ENCODE peak calls at places on chromosomes 3 and 15, in four cellular contexts. I, A, B and F are unnamed samples.

GRCh38 chr3:77372018-77372417 is 332.1 kb downstream of the ROBO2 start:
- DNase-seq in A (no peak), I (no peak), B (no peak), F (no peak)

GRCh38 chr3:178669758-178670157 is 133.5 kb downstream of the KCNMB2 start:
- DNase-seq in I (peak; percentile 29), B (no peak), A (no peak), F (no peak)

GRCh38 chr3:134353831-134354611 is 20.2 kb downstream of the AMOTL2 start:
- DNase-seq in A (no peak), I (no peak), B (no peak), F (no peak)

GRCh38 chr15:89371145-89372044 is 36.8 kb upstream of the POLG start:
- DNase-seq in B (no peak), I (no peak), A (peak; percentile 59), F (no peak)

GRCh38 chr15:67973846-67974245 is 80.3 kb upstream of the PIAS1 start:
- DNase-seq in A (no peak), I (no peak), B (no peak), F (no peak)

GRCh38 chr3:151268267-151269235 is 9.8 kb downstream of the P2RY14 start:
- DNase-seq in B (no peak), A (no peak), I (peak; percentile 72), F (no peak)

GRCh38 chr3:194985031-194985578 is 285.9 kb downstream of the XXYLT1 start:
- DNase-seq in I (no peak), A (peak; percentile 90), B (no peak), F (peak; percentile 97)

GRCh38 chr3:139434764-139435291 is 41.5 kb downstream of the RBP2 start:
- DNase-seq in B (no peak), I (no peak), A (peak; percentile 35), F (peak; percentile 33)

GRCh38 chr15:84731774-84732173 is 15.8 kb upstream of the SEC11A start:
- DNase-seq in I (no peak), B (no peak), A (no peak), F (no peak)

GRCh38 chr3:30221622-30222021 is 384.8 kb upstream of the TGFBR2 start:
- DNase-seq in A (no peak), I (no peak), B (no peak), F (no peak)